ENCODE peak calls at places on chromosomes 1 and 21, in six cellular contexts. N is PC-3, T is HepG2, Q is fibroblast of lung, F is mammary epithelial cell, S is GM12878. H is an unnamed sample.

GRCh38 chr1:112034277-112034676 is 44.8 kb upstream of the KCND3 start:
- DNase-seq in N (no peak), T (no peak), Q (no peak), F (peak; percentile 24), S (no peak), H (no peak)

GRCh38 chr1:114272593-114272992 is 118.9 kb upstream of the SYT6 start:
- DNase-seq in N (no peak), T (no peak), Q (no peak), F (no peak), S (no peak), H (no peak)

GRCh38 chr1:119285482-119285881 is 83.1 kb upstream of the HAO2 start:
- DNase-seq in N (peak; percentile 47), T (no peak), Q (peak; percentile 75), F (peak; percentile 95), S (no peak), H (peak; percentile 63)

GRCh38 chr1:33986389-33987095 is 122.7 kb downstream of the HMGB4 start:
- DNase-seq in N (no peak), T (no peak), Q (peak; percentile 74), F (no peak), S (no peak), H (peak; percentile 66)

GRCh38 chr1:66671472-66671871 is 80.8 kb upstream of the DYNLT5 start:
- DNase-seq in N (no peak), T (no peak), Q (no peak), F (no peak), S (no peak), H (no peak)

GRCh38 chr1:24957808-24958752 is 28.0 kb upstream of the RUNX3 start:
- DNase-seq in N (no peak), T (no peak), Q (no peak), F (no peak), S (no peak), H (no peak)

GRCh38 chr1:234906654-234907053 is 222.0 kb downstream of the TOMM20 start:
- DNase-seq in N (no peak), T (no peak), Q (no peak), F (no peak), S (no peak), H (no peak)

GRCh38 chr1:109816975-109817535 is 53.3 kb upstream of the EPS8L3 start:
- DNase-seq in N (no peak), T (no peak), Q (no peak), F (no peak), S (no peak), H (no peak)

GRCh38 chr21:32276671-32277070 is 2.2 kb downstream of the MIS18A start:
- DNase-seq in N (no peak), T (peak; percentile 51), Q (no peak), F (no peak), S (no peak), H (no peak)

GRCh38 chr1:191959856-191960255 is 198.4 kb upstream of the RGS18 start:
- DNase-seq in N (no peak), T (no peak), Q (no peak), F (no peak), S (no peak), H (no peak)
- H3K4me2 ChIP-seq in N (no peak overlapping the region), T (no peak overlapping the region), Q (no peak overlapping the region), F (no peak overlapping the region), S (no peak overlapping the region), H (no peak overlapping the region)

DNA sequence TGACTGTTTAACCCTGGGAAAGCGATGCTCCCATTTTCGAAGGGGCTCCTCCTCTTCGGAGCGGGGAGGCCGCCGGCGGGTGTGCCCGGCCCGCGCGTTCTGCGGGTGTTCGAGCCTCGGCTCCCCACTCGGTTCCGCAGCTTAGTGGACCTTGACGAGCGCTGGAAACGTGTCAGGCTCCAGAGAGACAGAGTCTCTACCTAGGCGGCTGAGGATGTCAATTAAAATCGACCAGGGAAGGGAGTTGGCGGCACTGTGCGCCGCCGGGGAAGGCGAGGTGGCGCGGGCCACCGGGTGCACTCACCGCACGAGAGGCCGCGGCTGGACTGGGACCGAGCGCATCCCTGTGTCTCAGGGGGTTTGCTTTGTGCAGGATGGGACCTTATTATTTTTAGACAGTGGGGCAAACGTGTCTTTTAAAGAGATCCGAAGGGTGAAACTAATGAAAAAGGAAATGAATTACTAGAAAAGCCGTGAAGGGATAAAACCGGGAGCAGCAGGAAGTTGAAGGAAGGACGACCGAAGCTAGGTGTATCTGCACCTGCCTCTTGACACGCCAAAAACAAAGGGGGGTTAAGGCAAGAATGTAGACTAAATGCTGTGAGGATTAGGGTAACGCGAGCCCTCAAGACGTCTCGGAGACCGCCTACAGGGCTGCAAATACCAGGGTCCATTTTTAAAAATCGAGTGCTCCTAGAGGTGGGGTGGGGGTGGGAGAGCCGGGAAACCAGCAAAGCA is 5.6 kb downstream of the LHX4 start:
- DNase-seq in N (no peak), T (no peak), Q (no peak), F (no peak), S (no peak), H (no peak)
- TF ChIP-seq EZH2 in N (no peak), T (no peak), Q (peak; percentile 95), F (peak; percentile 25), S (no peak), H (peak; percentile 82)

DNA sequence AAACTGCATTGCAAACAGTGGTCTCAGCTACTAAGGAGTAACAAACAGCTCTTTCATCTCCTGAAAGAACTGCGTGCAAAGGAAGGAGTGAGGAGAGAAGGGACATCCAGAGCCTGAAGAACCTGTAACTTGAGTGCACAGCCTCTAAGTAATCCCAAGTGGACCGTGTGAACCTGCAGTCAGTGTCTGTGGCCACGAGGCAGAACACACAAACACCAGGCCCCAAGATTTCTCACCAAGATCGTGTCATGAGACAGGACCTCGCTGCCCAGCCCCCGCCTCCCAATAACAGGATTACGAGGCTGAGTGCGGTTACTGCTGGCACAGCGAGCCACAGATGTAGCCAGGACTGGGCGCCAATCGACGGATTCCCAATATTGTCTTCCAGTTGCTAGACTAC is 101.3 kb upstream of the SLC25A33 start:
- DNase-seq in N (peak; percentile 10), T (no peak), Q (peak; percentile 67), F (peak; percentile 73), S (no peak), H (peak; percentile 67)
- H3K9ac ChIP-seq in N (no peak overlapping the region), T (peak overlapping the region; percentile 72), Q (no peak overlapping the region), F (peak overlapping the region; percentile 38), S (no peak overlapping the region), H (no peak overlapping the region)

DNA sequence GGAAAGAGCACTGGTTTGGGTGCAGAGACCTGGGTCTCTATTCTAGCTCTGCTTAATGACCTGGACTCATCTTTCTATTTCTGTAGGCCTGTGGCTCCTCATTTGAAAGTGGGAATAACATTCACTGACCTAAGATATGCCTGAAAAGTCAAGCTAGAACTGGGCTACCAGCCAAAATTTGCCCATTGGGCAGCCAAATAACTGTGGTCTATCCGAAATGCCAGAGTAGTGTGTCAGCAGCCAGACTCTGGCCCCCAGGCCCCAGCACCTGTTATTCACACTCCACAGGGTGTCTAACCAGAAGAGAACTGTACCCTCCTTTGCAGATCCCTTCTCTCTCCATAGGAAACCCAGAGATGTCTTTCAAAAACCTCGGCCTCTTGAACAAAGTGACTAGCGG is 12.6 kb downstream of the DAB1 start:
- DNase-seq in N (peak; percentile 34), T (no peak), Q (peak; percentile 77), F (peak; percentile 65), S (no peak), H (peak; percentile 72)
- H3K4me2 ChIP-seq in N (no peak overlapping the region), T (no peak overlapping the region), Q (no peak overlapping the region), F (no peak overlapping the region), S (no peak overlapping the region), H (no peak overlapping the region)

DNA sequence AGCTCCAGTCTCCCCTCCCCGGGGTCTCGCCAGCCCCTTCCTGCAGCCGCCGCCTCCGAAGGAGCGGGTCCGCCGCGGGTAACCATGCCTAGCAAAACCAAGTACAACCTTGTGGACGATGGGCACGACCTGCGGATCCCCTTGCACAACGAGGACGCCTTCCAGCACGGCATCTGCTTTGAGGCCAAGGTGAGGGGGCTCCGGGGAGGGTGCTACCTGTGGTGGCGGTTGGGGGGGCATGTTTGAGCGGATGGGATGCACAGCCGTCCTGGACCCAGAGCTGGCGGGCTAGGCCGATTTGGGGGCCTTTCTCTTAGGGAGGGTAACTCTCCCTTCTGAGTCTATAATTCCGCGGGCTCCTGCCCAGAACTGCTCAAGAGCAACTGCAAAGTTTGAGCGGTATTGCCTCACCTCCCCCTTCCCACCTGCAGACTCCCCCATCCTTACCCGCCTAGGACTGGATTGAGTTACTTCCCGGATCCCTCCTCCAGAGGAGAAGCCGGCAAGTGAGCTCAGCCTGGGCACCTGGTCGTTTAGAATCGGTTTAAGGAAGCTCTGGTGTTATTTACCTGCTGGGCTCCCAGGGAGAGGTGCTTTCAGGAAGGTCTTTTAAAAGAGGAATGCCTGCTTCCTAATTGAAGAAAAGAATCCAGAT is 730 bp downstream of the NOS1AP start:
- DNase-seq in N (peak; percentile 58), T (no peak), Q (no peak), F (peak; percentile 42), S (no peak), H (no peak)
- TF ChIP-seq EZH2 in N (no peak), T (no peak), Q (peak; percentile 73), F (no peak), S (no peak), H (peak; percentile 85)

GRCh38 chr1:3176820-3177219 is 107.8 kb downstream of the PRDM16 start:
- DNase-seq in N (no peak), T (no peak), Q (no peak), F (no peak), S (no peak), H (no peak)

GRCh38 chr1:3173113-3173745 is 104.2 kb downstream of the PRDM16 start:
- DNase-seq in N (no peak), T (no peak), Q (no peak), F (no peak), S (no peak), H (no peak)

GRCh38 chr1:3174487-3175247 is 105.7 kb downstream of the PRDM16 start:
- DNase-seq in N (peak; percentile 12), T (no peak), Q (peak; percentile 63), F (no peak), S (no peak), H (peak; percentile 44)

GRCh38 chr1:3176028-3176427 is 107.0 kb downstream of the PRDM16 start:
- DNase-seq in N (no peak), T (no peak), Q (no peak), F (no peak), S (no peak), H (no peak)

GRCh38 chr1:3175486-3175885 is 106.5 kb downstream of the PRDM16 start:
- DNase-seq in N (no peak), T (no peak), Q (no peak), F (no peak), S (no peak), H (no peak)
- H3K9ac ChIP-seq in N (no peak overlapping the region), T (no peak overlapping the region), Q (no peak overlapping the region), F (no peak overlapping the region), S (no peak overlapping the region), H (no peak overlapping the region)

H was measured in astrocyte.